ENCODE peak calls at places on chromosomes 5 and 9, in seven cellular contexts. H is HuH-7, D is MV-4-11, F is Daoy, V is glomerular endothelial cell, X is choroid plexus epithelial cell, I is iPS DF 6.9. G is an unnamed sample.

GRCh38 chr9:5971740-5972139 is 43.7 kb downstream of the RANBP6 start:
- DNase-seq in H (no peak), D (no peak), F (no peak), V (no peak), X (peak; percentile 55), I (no peak), G (no peak)

GRCh38 chr5:25649628-25650265 is 1005.0 kb upstream of the CDH10 start:
- DNase-seq in H (no peak), D (no peak), F (peak; percentile 30), V (no peak), X (no peak), I (no peak), G (no peak)

GRCh38 chr5:926416-927171 is 33.9 kb downstream of the TRIP13 start:
- DNase-seq in H (no peak), D (no peak), F (no peak), V (no peak), X (peak; percentile 26), I (peak; percentile 25), G (no peak)

GRCh38 chr5:81544351-81545001 is 150.5 kb upstream of the ACOT12 start:
- DNase-seq in H (peak; percentile 2), D (no peak), F (no peak), V (no peak), X (peak; percentile 41), I (no peak), G (no peak)

GRCh38 chr5:103272377-103272776 is 13.8 kb downstream of the MACIR start:
- DNase-seq in H (no peak), D (no peak), F (no peak), V (no peak), X (peak; percentile 63), I (no peak), G (no peak)

GRCh38 chr9:68685770-68686169 is 19.3 kb upstream of the PIP5K1B start:
- DNase-seq in H (peak; percentile 56), D (peak; percentile 27), F (peak; percentile 48), V (no peak), X (no peak), I (no peak), G (peak; percentile 53)

GRCh38 chr5:173630724-173631365 is 14.4 kb upstream of the BOD1 start:
- DNase-seq in H (no peak), D (no peak), F (no peak), V (no peak), X (no peak), I (no peak), G (no peak)

GRCh38 chr9:37761511-37761910 is 7.9 kb downstream of the TRMT10B start:
- DNase-seq in H (no peak), D (no peak), F (no peak), V (no peak), X (peak; percentile 88), I (no peak), G (no peak)

GRCh38 chr9:128077847-128078503 is 9.9 kb downstream of the SLC25A25 start:
- DNase-seq in H (no peak), D (no peak), F (no peak), V (no peak), X (no peak), I (no peak), G (no peak)

GRCh38 chr5:177399903-177400868 is at the start of gene PFN3:
- DNase-seq in H (no peak), D (no peak), F (no peak), V (no peak), X (no peak), I (no peak), G (no peak)

GRCh38 chr9:93086445-93087224 is 9.4 kb upstream of the CARD19 start:
- DNase-seq in H (no peak), D (no peak), F (no peak), V (no peak), X (no peak), I (no peak), G (no peak)

GRCh38 chr9:134179595-134179917 is 15.2 kb upstream of the RNU6ATAC start:
- DNase-seq in H (no peak), D (no peak), F (no peak), V (no peak), X (no peak), I (no peak), G (no peak)

GRCh38 chr5:148730272-148730954 is 76.1 kb upstream of the HTR4 start:
- DNase-seq in H (no peak), D (no peak), F (peak; percentile 53), V (no peak), X (peak; percentile 49), I (no peak), G (no peak)

GRCh38 chr5:149297340-149298023 is 25.8 kb downstream of the AFAP1L1 start:
- DNase-seq in H (no peak), D (no peak), F (no peak), V (no peak), X (no peak), I (no peak), G (no peak)

GRCh38 chr9:112445196-112445595 is 41.4 kb upstream of the KIAA1958 start:
- DNase-seq in H (no peak), D (peak; percentile 78), F (no peak), V (no peak), X (no peak), I (no peak), G (no peak)

GRCh38 chr5:59660737-59661136 is 232.8 kb downstream of the PDE4D start:
- DNase-seq in H (no peak), D (no peak), F (peak; percentile 21), V (no peak), X (peak; percentile 82), I (no peak), G (no peak)

GRCh38 chr9:114093761-114094505 is 5.2 kb downstream of the KIF12 start:
- DNase-seq in H (no peak), D (no peak), F (no peak), V (no peak), X (no peak), I (no peak), G (no peak)

GRCh38 chr9:129145841-129146292 is 32.2 kb downstream of the IER5L start:
- DNase-seq in H (no peak), D (no peak), F (no peak), V (no peak), X (peak; percentile 98), I (no peak), G (peak; percentile 21)

GRCh38 chr9:134785325-134786108 is 95.1 kb upstream of the FCN2 start:
- DNase-seq in H (no peak), D (no peak), F (no peak), V (no peak), X (peak; percentile 55), I (no peak), G (no peak)

GRCh38 chr5:131379723-131380122 is 115.9 kb downstream of the CDC42SE2 start:
- DNase-seq in H (no peak), D (peak; percentile 34), F (peak; percentile 85), V (peak; percentile 96), X (peak; percentile 91), I (no peak), G (peak; percentile 83)

GRCh38 chr5:150627731-150628545 is 12.5 kb upstream of the SYNPO start:
- DNase-seq in H (no peak), D (peak; percentile 74), F (no peak), V (no peak), X (peak; percentile 78), I (no peak), G (no peak)

GRCh38 chr5:98095072-98095471 is 678.4 kb upstream of the RGMB start:
- DNase-seq in H (no peak), D (no peak), F (no peak), V (no peak), X (peak; percentile 35), I (no peak), G (no peak)

GRCh38 chr5:169268019-169268418 is 32.9 kb downstream of the SLIT3 start:
- DNase-seq in H (no peak), D (no peak), F (no peak), V (no peak), X (no peak), I (no peak), G (no peak)

GRCh38 chr5:1880377-1881272 is 2.1 kb downstream of the IRX4 start:
- DNase-seq in H (no peak), D (no peak), F (no peak), V (no peak), X (no peak), I (no peak), G (no peak)

GRCh38 chr9:71552480-71552879 is 215.8 kb downstream of the CEMIP2 start:
- DNase-seq in H (no peak), D (no peak), F (no peak), V (no peak), X (no peak), I (peak; percentile 16), G (no peak)

GRCh38 chr5:66209350-66209749 is 65.2 kb downstream of the SREK1 start:
- DNase-seq in H (no peak), D (no peak), F (peak; percentile 76), V (no peak), X (no peak), I (no peak), G (no peak)

GRCh38 chr5:159010611-159011497 is 88.9 kb downstream of the EBF1 start:
- DNase-seq in H (no peak), D (peak; percentile 23), F (no peak), V (no peak), X (peak; percentile 76), I (no peak), G (no peak)

GRCh38 chr5:168681556-168682183 is 102.5 kb upstream of the PANK3 start:
- DNase-seq in H (no peak), D (no peak), F (peak; percentile 63), V (no peak), X (peak; percentile 55), I (no peak), G (peak; percentile 16)

GRCh38 chr5:57695179-57695578 is 212.6 kb upstream of the ACTBL2 start:
- DNase-seq in H (no peak), D (no peak), F (no peak), V (no peak), X (no peak), I (no peak), G (peak; percentile 91)

GRCh38 chr9:128191406-128192046 is at the start of gene CIZ1:
- DNase-seq in H (peak; percentile 95), D (peak; percentile 58), F (peak; percentile 89), V (no peak), X (peak; percentile 82), I (no peak), G (peak; percentile 43)

GRCh38 chr9:76717176-76717575 is 47.1 kb upstream of the PCA3 start:
- DNase-seq in H (no peak), D (no peak), F (no peak), V (no peak), X (no peak), I (no peak), G (no peak)

GRCh38 chr5:153974131-153974812 is 64.4 kb downstream of the FAM114A2 start:
- DNase-seq in H (peak; percentile 43), D (peak; percentile 48), F (peak; percentile 39), V (peak; percentile 34), X (peak; percentile 71), I (no peak), G (peak; percentile 25)

GRCh38 chr5:78915170-78915569 is 69.9 kb downstream of the ARSB start:
- DNase-seq in H (no peak), D (no peak), F (no peak), V (no peak), X (no peak), I (no peak), G (no peak)

GRCh38 chr5:133252133-133252480 is 200.3 kb downstream of the HSPA4 start:
- DNase-seq in H (no peak), D (no peak), F (no peak), V (no peak), X (no peak), I (no peak), G (no peak)

G was measured in HepG2.